ENCODE peak calls at places on chromosomes 13 and 19, in ten cellular contexts. X is ascending aorta; A is spleen; Y is CD4-positive, CD25-positive, alpha-beta regulatory T cell; U is astrocyte; T is kidney; L is Peyer's patch; Z is GM23248; D is pancreas; G is mesendoderm. F is an unnamed sample. For H3K36me3, the result is how much of the 10 kb centered on the place peaks cover.

GRCh38 chr19:33447336-33448158 is 74.0 kb downstream of the CEBPG start:
- DNase-seq in U (no peak), Y (no peak), A (peak), T (peak), G (no peak), X (no peak), D (peak), Z (no peak), L (no peak), F (no peak)

GRCh38 chr19:15371119-15371518 is 8.5 kb downstream of the AKAP8 start:
- DNase-seq in U (no peak), G (no peak), A (peak), T (peak), X (no peak), L (no peak), Z (no peak), D (no peak), Y (no peak), F (no peak)

GRCh38 chr13:113508531-113509254 is 18.2 kb upstream of the DCUN1D2 start:
- DNase-seq in X (no peak), A (no peak), Y (no peak), U (no peak), Z (no peak), G (no peak), T (no peak), D (no peak), L (no peak), F (no peak)

GRCh38 chr19:782195-783043 is 14.8 kb upstream of the PTBP1 start:
- DNase-seq in X (no peak), T (no peak), L (no peak), D (no peak), Z (peak), Y (no peak), G (peak), U (peak), A (no peak), F (peak)

GRCh38 chr13:41465965-41466364 is 8.6 kb downstream of the RGCC start:
- DNase-seq in D (no peak), Z (no peak), L (no peak), T (no peak), Y (no peak), A (no peak), U (no peak), G (no peak), X (no peak), F (no peak)

GRCh38 chr13:38944219-38944618 is 46.4 kb downstream of the STOML3 start:
- DNase-seq in T (no peak), D (no peak), U (no peak), A (no peak), X (no peak), Y (no peak), Z (no peak), L (no peak), G (peak), F (no peak)

GRCh38 chr13:106038752-106039151 is 496.7 kb downstream of the EFNB2 start:
- DNase-seq in Z (peak), Y (no peak), L (no peak), D (no peak), A (no peak), X (no peak), G (no peak), U (peak), T (no peak), F (no peak)

GRCh38 chr13:50015263-50015662 is at the start of gene KCNRG:
- DNase-seq in X (no peak), L (no peak), T (no peak), U (peak), Z (peak), Y (no peak), A (no peak), G (no peak), D (no peak), F (peak)

GRCh38 chr13:94520001-94520400 is 40.5 kb upstream of the DCT start:
- DNase-seq in Z (no peak), Y (no peak), A (no peak), X (no peak), G (no peak), U (no peak), T (no peak), D (no peak), L (no peak), F (no peak)

GRCh38 chr13:47004022-47004421 is 107.2 kb upstream of the HTR2A start:
- DNase-seq in X (no peak), Y (no peak), L (no peak), G (peak), T (no peak), Z (no peak), U (peak), A (no peak), D (no peak), F (peak)

GRCh38 chr19:48965033-48965805 is at the start of gene FTL:
- DNase-seq in X (peak), D (peak), G (peak), Y (peak), Z (peak), L (peak), U (peak), T (peak), A (peak), F (peak)

GRCh38 chr13:106629068-106629712 is 61.3 kb upstream of the ARGLU1 start:
- DNase-seq in T (no peak), A (no peak), L (no peak), D (no peak), Y (no peak), X (no peak), Z (no peak), G (no peak), U (no peak), F (no peak)

GRCh38 chr13:98105929-98106336 is 37.0 kb upstream of the FARP1 start:
- DNase-seq in G (no peak), Z (peak), U (peak), A (no peak), X (no peak), Y (no peak), D (no peak), T (no peak), L (no peak), F (no peak)

GRCh38 chr13:93146584-93147292 is 79.9 kb upstream of the GPC6 start:
- DNase-seq in G (no peak), X (no peak), D (no peak), A (no peak), Z (peak), U (peak), L (no peak), Y (no peak), T (no peak), F (peak)

GRCh38 chr13:25300861-25301346 is 521 bp upstream of the NUP58 start:
- DNase-seq in U (no peak), Z (no peak), L (no peak), A (peak), X (peak), G (no peak), D (peak), T (peak), Y (no peak), F (peak)

GRCh38 chr13:34863360-34864135 is 78.5 kb upstream of the NBEA start:
- DNase-seq in T (no peak), Y (no peak), A (no peak), X (no peak), Z (peak), U (peak), L (no peak), D (no peak), G (peak), F (no peak)

GRCh38 chr19:12092065-12092867 is 27.7 kb downstream of the ZNF844 start:
- DNase-seq in D (peak), U (peak), Z (peak), L (peak), X (peak), Y (peak), A (peak), G (peak), T (peak), F (peak)

GRCh38 chr13:34114581-34114980 is 296.6 kb downstream of the RFC3 start:
- DNase-seq in U (no peak), Z (no peak), T (no peak), G (no peak), X (no peak), L (no peak), D (no peak), A (no peak), Y (no peak), F (no peak)

DNA sequence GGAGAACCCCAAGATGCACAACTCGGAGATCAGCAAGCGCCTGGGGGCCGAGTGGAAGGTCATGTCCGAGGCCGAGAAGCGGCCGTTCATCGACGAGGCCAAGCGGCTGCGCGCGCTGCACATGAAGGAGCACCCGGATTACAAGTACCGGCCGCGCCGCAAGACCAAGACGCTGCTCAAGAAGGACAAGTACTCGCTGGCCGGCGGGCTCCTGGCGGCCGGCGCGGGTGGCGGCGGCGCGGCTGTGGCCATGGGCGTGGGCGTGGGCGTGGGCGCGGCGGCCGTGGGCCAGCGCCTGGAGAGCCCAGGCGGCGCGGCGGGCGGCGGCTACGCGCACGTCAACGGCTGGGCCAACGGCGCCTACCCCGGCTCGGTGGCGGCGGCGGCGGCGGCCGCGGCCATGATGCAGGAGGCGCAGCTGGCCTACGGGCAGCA is 939 bp downstream of the SOX1 start:
- DNase-seq in A (peak), Y (no peak), L (no peak), U (no peak), Z (peak), X (no peak), T (no peak), G (peak), D (peak), F (peak)
- H3K4me3 ChIP-seq in A (no peak), Y (no peak), L (no peak), U (no peak), Z (no peak), X (no peak), T (no peak), G (no peak), D (no peak), F (no peak)

GRCh38 chr19:35733180-35734125 is 8.8 kb downstream of the IGFLR1 start:
- DNase-seq in Y (no peak), G (no peak), U (no peak), L (no peak), X (no peak), Z (peak), T (peak), A (no peak), D (no peak), F (no peak)
- H3K36me3 ChIP-seq in Y (half or more), G (under half), U (under half), L (under half), X (half or more), Z (under half), T (under half), A (half or more), D (half or more), F (under half)

GRCh38 chr13:100584901-100585300 is 3.7 kb downstream of the GGACT start:
- DNase-seq in G (no peak), U (peak), T (no peak), A (no peak), L (no peak), Y (no peak), D (no peak), X (no peak), Z (no peak), F (no peak)

GRCh38 chr13:100594255-100594654 is 5.7 kb upstream of the GGACT start:
- DNase-seq in G (no peak), T (no peak), L (no peak), D (no peak), U (no peak), Z (no peak), A (no peak), X (no peak), Y (no peak), F (no peak)

GRCh38 chr13:100594731-100595130 is 6.1 kb upstream of the GGACT start:
- DNase-seq in Z (no peak), D (peak), A (no peak), X (no peak), U (no peak), G (peak), Y (no peak), L (no peak), T (no peak), F (peak)

GRCh38 chr13:100588350-100589177 is at the start of gene GGACT:
- DNase-seq in T (peak), X (peak), D (peak), L (peak), G (peak), U (peak), A (peak), Z (peak), Y (peak), F (peak)

GRCh38 chr13:100589178-100589725 is 663 bp upstream of the GGACT start:
- DNase-seq in G (no peak), T (no peak), A (no peak), Z (peak), L (no peak), X (no peak), D (no peak), U (no peak), Y (no peak), F (no peak)
- H3K27ac ChIP-seq in G (no peak), T (no peak), A (no peak), Z (no peak), L (no peak), X (no peak), D (no peak), U (no peak), Y (peak), F (no peak)

GRCh38 chr13:26697069-26697955 is 63.3 kb downstream of the GPR12 start:
- DNase-seq in Y (no peak), X (no peak), T (no peak), U (no peak), L (no peak), D (no peak), Z (no peak), A (no peak), G (no peak), F (no peak)

GRCh38 chr13:26699197-26699490 is 61.4 kb downstream of the GPR12 start:
- DNase-seq in G (no peak), L (no peak), X (no peak), U (no peak), D (no peak), A (no peak), Z (no peak), T (no peak), Y (no peak), F (no peak)

GRCh38 chr13:26695891-26696311 is 64.7 kb downstream of the GPR12 start:
- DNase-seq in X (no peak), G (peak), U (no peak), D (no peak), T (no peak), Y (no peak), A (no peak), Z (no peak), L (no peak), F (no peak)

GRCh38 chr13:26695360-26695705 is 65.3 kb downstream of the GPR12 start:
- DNase-seq in A (no peak), Z (peak), T (no peak), D (no peak), X (no peak), G (no peak), Y (no peak), L (no peak), U (no peak), F (no peak)

GRCh38 chr13:26698392-26699196 is 62.0 kb downstream of the GPR12 start:
- DNase-seq in G (peak), L (peak), D (peak), X (peak), Z (peak), T (peak), A (peak), Y (peak), U (peak), F (peak)
- H3K4me3 ChIP-seq in G (no peak), L (no peak), D (no peak), X (peak), Z (peak), T (peak), A (no peak), Y (no peak), U (no peak), F (no peak)

DNA sequence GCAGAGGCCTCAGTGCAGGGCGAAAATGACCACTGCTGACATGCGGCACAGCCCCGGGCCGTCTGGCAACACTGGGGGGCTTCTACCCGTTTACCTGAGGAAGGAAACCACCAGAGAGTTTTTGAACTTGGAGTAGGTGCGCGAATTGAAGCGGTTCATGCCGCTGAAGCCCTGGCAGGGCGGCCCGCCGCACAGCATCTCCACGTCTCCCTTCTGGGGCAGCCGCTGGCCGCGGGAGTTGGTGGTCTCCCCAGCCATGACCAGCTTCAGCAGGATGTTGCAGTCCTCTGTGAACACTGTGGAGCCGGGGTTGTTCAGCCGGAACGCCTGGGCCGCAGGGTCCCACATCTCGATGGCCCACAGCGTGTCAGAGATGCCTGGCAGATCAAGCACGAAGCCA is 20.3 kb upstream of the EIF3G start:
- DNase-seq in U (no peak), X (no peak), Y (no peak), A (no peak), L (no peak), G (no peak), Z (no peak), T (no peak), D (no peak), F (no peak)
- H3K36me3 ChIP-seq in U (under half), X (half or more), Y (half or more), A (half or more), L (under half), G (under half), Z (under half), T (under half), D (under half), F (half or more)

GRCh38 chr13:80972857-80973478 is 632.0 kb upstream of the SPRY2 start:
- DNase-seq in T (no peak), Y (no peak), Z (no peak), A (no peak), G (no peak), X (no peak), L (no peak), D (no peak), U (no peak), F (no peak)
- H3K27ac ChIP-seq in T (no peak), Y (no peak), Z (no peak), A (no peak), G (no peak), X (no peak), L (no peak), D (no peak), U (no peak), F (no peak)

DNA sequence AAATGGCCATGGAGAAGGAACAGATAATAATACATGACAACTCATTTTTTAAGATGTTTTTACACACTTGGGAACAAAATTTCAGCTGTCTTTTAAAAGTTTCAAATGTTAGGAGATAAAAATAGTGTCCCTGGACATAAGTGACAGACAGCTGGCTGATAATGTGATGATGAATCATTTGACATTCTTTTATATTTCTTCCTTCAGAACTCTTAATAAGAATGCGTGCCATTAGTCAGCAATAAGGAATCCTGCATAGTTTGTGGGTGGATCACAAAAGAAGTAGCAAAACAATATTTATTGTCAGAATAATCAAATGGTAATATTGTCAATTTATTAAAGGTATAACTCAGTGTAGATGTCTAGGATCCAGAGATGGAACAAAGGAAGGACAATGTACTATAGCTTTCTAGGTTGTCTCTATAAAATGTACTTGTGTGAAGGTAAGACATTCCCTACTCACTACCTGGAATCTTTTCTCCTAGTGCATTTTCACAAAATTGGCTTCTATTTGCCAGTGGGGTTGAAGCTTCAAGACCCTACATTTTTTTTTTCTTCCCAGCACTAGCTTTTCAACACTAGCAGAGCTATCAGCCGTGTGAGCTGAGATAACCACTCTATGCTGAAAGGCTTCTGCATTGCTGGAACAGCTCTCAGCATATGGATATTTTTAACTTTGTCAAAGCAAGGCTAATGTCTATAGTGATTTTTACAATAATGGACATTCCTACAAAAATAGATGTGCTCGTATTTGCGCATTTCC is 175.6 kb upstream of the SLITRK6 start:
- DNase-seq in U (peak), Z (no peak), T (no peak), G (no peak), D (no peak), A (no peak), L (no peak), X (no peak), Y (no peak), F (peak)
- H3K4me3 ChIP-seq in U (no peak), Z (no peak), T (no peak), G (no peak), D (no peak), A (no peak), L (no peak), X (no peak), Y (no peak), F (peak)

GRCh38 chr19:40686882-40687524 is 3.4 kb downstream of the NUMBL start:
- DNase-seq in Y (no peak), Z (no peak), X (no peak), D (no peak), T (no peak), L (no peak), A (peak), G (no peak), U (no peak), F (no peak)

GRCh38 chr19:40687525-40688016 is 2.9 kb downstream of the NUMBL start:
- DNase-seq in L (peak), D (no peak), X (peak), G (no peak), A (peak), Y (no peak), U (peak), Z (peak), T (peak), F (no peak)

GRCh38 chr19:40685016-40685526 is 5.4 kb downstream of the NUMBL start:
- DNase-seq in Y (no peak), Z (no peak), U (no peak), A (no peak), X (no peak), T (no peak), D (no peak), L (no peak), G (no peak), F (no peak)

GRCh38 chr19:40684280-40684679 is 6.2 kb downstream of the NUMBL start:
- DNase-seq in A (peak), U (no peak), Y (no peak), Z (no peak), D (no peak), G (no peak), T (no peak), L (no peak), X (no peak), F (no peak)

DNA sequence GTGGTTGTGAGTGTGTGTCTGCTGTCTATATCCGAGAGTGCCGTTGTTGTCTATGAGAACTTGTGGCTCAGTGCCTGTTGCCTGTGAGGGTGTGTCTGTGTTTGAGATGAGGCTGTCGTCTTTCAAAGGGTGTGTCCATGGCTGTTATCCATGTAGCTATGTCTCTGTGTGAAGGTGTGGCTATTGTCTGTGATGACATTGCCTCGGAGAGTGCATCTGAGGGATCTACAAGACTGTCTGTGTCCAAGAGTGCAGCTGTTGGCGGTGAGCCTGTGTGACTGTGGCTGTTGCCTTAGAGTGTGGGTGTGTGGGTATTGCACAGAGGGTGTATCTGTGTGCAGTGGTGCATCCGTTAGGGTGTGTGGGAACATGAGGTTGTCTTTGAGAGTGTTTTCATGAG is 4.9 kb downstream of the NUMBL start:
- DNase-seq in D (no peak), Z (peak), X (no peak), G (no peak), U (no peak), Y (no peak), L (no peak), A (no peak), T (no peak), F (no peak)
- H3K36me3 ChIP-seq in D (under half), Z (under half), X (half or more), G (under half), U (under half), Y (under half), L (under half), A (under half), T (under half), F (under half)

F was measured in cardiac muscle cell.